ENCODE peak calls at places on chromosomes 1 and 21, in four cellular contexts. One of them, this sample, is unnamed.

GRCh38 chr1:3907031-3907534 is 7.0 kb upstream of the C1orf174 start:
- DNase-seq in activated T-helper 9 cell treated with anti-CD3 and anti-CD28 coated beads, Interleukin-2, amount 50 U/mL, for 16 hours: no peak
- DNase-seq in SW 1271: no peak
- DNase-seq in T-helper 17 cell: no peak
- DNase-seq in this sample: no peak

GRCh38 chr1:99606306-99606705 is 39.6 kb upstream of the PALMD start:
- DNase-seq in activated T-helper 9 cell treated with anti-CD3 and anti-CD28 coated beads, Interleukin-2, amount 50 U/mL, for 16 hours: no peak
- DNase-seq in SW 1271: no peak
- DNase-seq in T-helper 17 cell: no peak
- DNase-seq in this sample: no peak

GRCh38 chr1:183282101-183282855 is 96.2 kb downstream of the LAMC2 start:
- DNase-seq in activated T-helper 9 cell treated with anti-CD3 and anti-CD28 coated beads, Interleukin-2, amount 50 U/mL, for 16 hours: no peak
- DNase-seq in SW 1271: no peak
- DNase-seq in T-helper 17 cell: no peak
- DNase-seq in this sample: no peak

GRCh38 chr21:46077674-46078101 is 20.2 kb upstream of the COL6A2 start:
- DNase-seq in activated T-helper 9 cell treated with anti-CD3 and anti-CD28 coated beads, Interleukin-2, amount 50 U/mL, for 16 hours: no peak
- DNase-seq in SW 1271: no peak
- DNase-seq in T-helper 17 cell: no peak
- DNase-seq in this sample: no peak

GRCh38 chr1:27528701-27529637 is 39.0 kb upstream of the WASF2 start:
- DNase-seq in activated T-helper 9 cell treated with anti-CD3 and anti-CD28 coated beads, Interleukin-2, amount 50 U/mL, for 16 hours: no peak
- DNase-seq in SW 1271: no peak
- DNase-seq in T-helper 17 cell: no peak
- DNase-seq in this sample: no peak

GRCh38 chr1:210647406-210648333 is 319.0 kb downstream of the HHAT start:
- DNase-seq in activated T-helper 9 cell treated with anti-CD3 and anti-CD28 coated beads, Interleukin-2, amount 50 U/mL, for 16 hours: no peak
- DNase-seq in SW 1271: no peak
- DNase-seq in T-helper 17 cell: no peak
- DNase-seq in this sample: no peak

GRCh38 chr1:211095381-211095780 is 38.6 kb downstream of the KCNH1 start:
- DNase-seq in activated T-helper 9 cell treated with anti-CD3 and anti-CD28 coated beads, Interleukin-2, amount 50 U/mL, for 16 hours: no peak
- DNase-seq in SW 1271: no peak
- DNase-seq in T-helper 17 cell: no peak
- DNase-seq in this sample: no peak

GRCh38 chr1:162680419-162681126 is 48.3 kb downstream of the DDR2 start:
- DNase-seq in activated T-helper 9 cell treated with anti-CD3 and anti-CD28 coated beads, Interleukin-2, amount 50 U/mL, for 16 hours: no peak
- DNase-seq in SW 1271: no peak
- DNase-seq in T-helper 17 cell: no peak
- DNase-seq in this sample: no peak

GRCh38 chr1:61397915-61398314 is 315.6 kb downstream of the NFIA start:
- DNase-seq in activated T-helper 9 cell treated with anti-CD3 and anti-CD28 coated beads, Interleukin-2, amount 50 U/mL, for 16 hours: no peak
- DNase-seq in SW 1271: no peak
- DNase-seq in T-helper 17 cell: no peak
- DNase-seq in this sample: no peak

This sample was measured in WTC11.